ENCODE peak calls at places on chromosomes 2 and 18, in nine cellular contexts. U is activated T-cell treated with anti-CD3 and anti-CD28 coated beads for 24 hours, X is right cardiac atrium, G is ELR, A is mucosa of descending colon, H is right lobe of liver, Y is neural progenitor cell, T is body of pancreas, D is ELF-1. W is an unnamed sample.

GRCh38 chr18:48838921-48839818 is 111.6 kb downstream of the SMAD7 start:
- DNase-seq in U (no peak), X (peak), G (peak), A (no peak), H (no peak), Y (no peak), T (no peak), D (no peak), W (no peak)

GRCh38 chr2:102283996-102284395 is 27.4 kb upstream of the IL1RL1 start:
- DNase-seq in U (no peak), X (no peak), G (no peak), A (no peak), H (no peak), Y (no peak), T (no peak), D (no peak), W (peak)

GRCh38 chr2:173044686-173045085 is 31.0 kb upstream of the MAP3K20 start:
- DNase-seq in U (no peak), X (no peak), G (no peak), A (no peak), H (no peak), Y (no peak), T (no peak), D (no peak), W (no peak)

GRCh38 chr2:165016772-165017411 is 61.6 kb upstream of the SLC38A11 start:
- DNase-seq in U (peak), X (no peak), G (peak), A (peak), H (peak), Y (peak), T (peak), D (peak), W (peak)

GRCh38 chr2:235630723-235631122 is 136.9 kb downstream of the AGAP1 start:
- DNase-seq in U (no peak), X (no peak), G (no peak), A (no peak), H (no peak), Y (no peak), T (no peak), D (no peak), W (no peak)

GRCh38 chr18:48186084-48186798 is 222.9 kb downstream of the ZBTB7C start:
- DNase-seq in U (no peak), X (peak), G (no peak), A (no peak), H (no peak), Y (peak), T (no peak), D (peak), W (peak)

GRCh38 chr2:240579771-240580614 is 6.5 kb upstream of the CAPN10 start:
- DNase-seq in U (peak), X (peak), G (peak), A (peak), H (peak), Y (peak), T (peak), D (peak), W (peak)

GRCh38 chr2:165018207-165018606 is 62.9 kb upstream of the SLC38A11 start:
- DNase-seq in U (no peak), X (no peak), G (peak), A (no peak), H (no peak), Y (peak), T (no peak), D (peak), W (peak)

GRCh38 chr2:235594041-235594440 is 100.2 kb downstream of the AGAP1 start:
- DNase-seq in U (no peak), X (no peak), G (peak), A (no peak), H (no peak), Y (peak), T (no peak), D (no peak), W (peak)

GRCh38 chr2:675460-675859 is 1.7 kb downstream of the TMEM18 start:
- DNase-seq in U (no peak), X (no peak), G (no peak), A (no peak), H (no peak), Y (no peak), T (no peak), D (no peak), W (no peak)

GRCh38 chr2:217943379-217944321 is 59.1 kb downstream of the TNS1 start:
- DNase-seq in U (no peak), X (peak), G (peak), A (peak), H (peak), Y (peak), T (peak), D (peak), W (peak)

GRCh38 chr2:19933351-19933981 is 31.7 kb upstream of the TTC32 start:
- DNase-seq in U (no peak), X (no peak), G (peak), A (no peak), H (no peak), Y (no peak), T (no peak), D (no peak), W (no peak)

GRCh38 chr2:143686585-143687164 is 557.5 kb downstream of the ARHGAP15 start:
- DNase-seq in U (no peak), X (no peak), G (peak), A (no peak), H (no peak), Y (peak), T (no peak), D (no peak), W (peak)

GRCh38 chr2:85308201-85308600 is 19.6 kb downstream of the TGOLN2 start:
- DNase-seq in U (no peak), X (no peak), G (no peak), A (no peak), H (no peak), Y (no peak), T (no peak), D (no peak), W (no peak)